ENCODE peak calls at places on chromosomes 5 and 9, in six cellular contexts. N is CD8-positive, alpha-beta T cell; U is T-cell; J is body of pancreas; R is choroid plexus epithelial cell; V is NCI-H510A treated with DMSO at 0.1 percent for 48 hours. K is an unnamed sample.

GRCh38 chr5:180803181-180804128 is 849 bp upstream of the MGAT1 start:
- DNase-seq in U (peak), V (no peak), N (peak), J (peak), R (peak), K (peak)

GRCh38 chr9:85949591-85950335 is 8.8 kb downstream of the NAA35 start:
- DNase-seq in R (peak), N (no peak), V (no peak), J (no peak), U (no peak), K (no peak)

GRCh38 chr5:172766287-172767104 is 4.5 kb downstream of the DUSP1 start:
- DNase-seq in R (peak), U (no peak), J (peak), V (peak), N (no peak), K (peak)

GRCh38 chr5:164578911-164579310 is 1073.5 kb downstream of the MAT2B start:
- DNase-seq in V (no peak), R (no peak), J (no peak), N (no peak), U (no peak), K (no peak)

GRCh38 chr9:111362526-111362925 is 32.5 kb upstream of the OR2K2 start:
- DNase-seq in N (no peak), V (no peak), R (no peak), J (no peak), U (no peak), K (no peak)

GRCh38 chr5:69492391-69493234 is at the start of gene OCLN:
- DNase-seq in U (no peak), R (no peak), V (peak), J (peak), N (no peak), K (peak)

GRCh38 chr9:132894343-132894742 is 15.6 kb downstream of the SPACA9 start:
- DNase-seq in R (no peak), U (no peak), J (no peak), V (no peak), N (no peak), K (peak)

GRCh38 chr5:76521240-76521758 is 101.9 kb downstream of the F2RL2 start:
- DNase-seq in U (no peak), N (no peak), V (no peak), R (peak), J (no peak), K (no peak)

GRCh38 chr5:14663734-14664269 is 716 bp upstream of the OTULIN start:
- DNase-seq in R (peak), V (peak), U (no peak), N (no peak), J (peak), K (peak)

GRCh38 chr5:137642091-137642490 is 93.8 kb downstream of the KLHL3 start:
- DNase-seq in U (no peak), R (no peak), V (no peak), J (no peak), N (no peak), K (no peak)

GRCh38 chr5:151448038-151448985 is 909 bp downstream of the SLC36A1 start:
- DNase-seq in J (peak), V (peak), N (peak), R (peak), U (no peak), K (peak)

GRCh38 chr5:98638701-98639100 is 134.8 kb upstream of the RGMB start:
- DNase-seq in U (no peak), J (peak), R (peak), V (no peak), N (no peak), K (no peak)

GRCh38 chr5:24642022-24642421 is 2.8 kb downstream of the CDH10 start:
- DNase-seq in J (peak), R (peak), N (no peak), V (peak), U (no peak), K (no peak)

GRCh38 chr5:139859013-139859412 is 63.4 kb downstream of the PSD2 start:
- DNase-seq in U (no peak), V (no peak), N (no peak), R (no peak), J (no peak), K (no peak)

GRCh38 chr5:147805030-147805454 is 22.5 kb upstream of the JAKMIP2 start:
- DNase-seq in U (peak), V (no peak), J (no peak), R (no peak), N (peak), K (no peak)

GRCh38 chr5:134536876-134537275 is 11.4 kb downstream of the JADE2 start:
- DNase-seq in R (no peak), J (no peak), V (no peak), N (no peak), U (no peak), K (no peak)

GRCh38 chr9:76610009-76610352 is 151.0 kb downstream of the GCNT1 start:
- DNase-seq in R (peak), V (no peak), J (peak), N (no peak), U (no peak), K (no peak)

GRCh38 chr9:96031366-96031824 is 155.9 kb downstream of the ERCC6L2 start:
- DNase-seq in J (peak), U (no peak), N (no peak), V (peak), R (no peak), K (no peak)

GRCh38 chr5:132475531-132475930 is 15.0 kb downstream of the IRF1 start:
- DNase-seq in N (no peak), J (no peak), R (no peak), U (no peak), V (no peak), K (no peak)

GRCh38 chr9:128027166-128027539 is 40.0 kb downstream of the NAIF1 start:
- DNase-seq in V (no peak), N (peak), U (peak), R (peak), J (no peak), K (no peak)

GRCh38 chr5:179836225-179837019 is 15.7 kb downstream of the SQSTM1 start:
- DNase-seq in V (no peak), J (no peak), R (peak), U (no peak), N (peak), K (no peak)

GRCh38 chr5:17218353-17219005 is 1.0 kb downstream of the BASP1 start:
- DNase-seq in N (no peak), U (no peak), J (peak), V (no peak), R (peak), K (peak)

GRCh38 chr5:147626494-147626893 is 116.6 kb upstream of the DPYSL3 start:
- DNase-seq in V (no peak), J (no peak), N (no peak), U (no peak), R (no peak), K (no peak)

GRCh38 chr5:108650997-108651396 is 96.7 kb upstream of the FER start:
- DNase-seq in U (no peak), N (no peak), J (no peak), R (peak), V (no peak), K (no peak)

GRCh38 chr5:147560982-147561381 is 51.1 kb upstream of the DPYSL3 start:
- DNase-seq in U (no peak), R (no peak), J (no peak), N (no peak), V (no peak), K (no peak)

GRCh38 chr5:127324756-127325155 is 34.2 kb downstream of the MEGF10 start:
- DNase-seq in J (no peak), V (no peak), R (no peak), N (no peak), U (no peak), K (no peak)

GRCh38 chr9:136114606-136115005 is 4.1 kb downstream of the TMEM250 start:
- DNase-seq in J (no peak), R (no peak), V (no peak), N (no peak), U (no peak), K (no peak)

GRCh38 chr5:170312666-170313065 is 15.1 kb upstream of the LCP2 start:
- DNase-seq in J (no peak), N (peak), U (peak), V (no peak), R (peak), K (no peak)

GRCh38 chr5:116476903-116477537 is 97.6 kb downstream of the SEMA6A start:
- DNase-seq in J (no peak), N (no peak), U (no peak), V (no peak), R (peak), K (no peak)

GRCh38 chr5:127925916-127926315 is 157.7 kb upstream of the SLC12A2 start:
- DNase-seq in U (no peak), V (no peak), N (no peak), J (peak), R (peak), K (peak)

GRCh38 chr9:107541523-107541922 is 52.0 kb upstream of the KLF4 start:
- DNase-seq in J (no peak), N (no peak), U (no peak), R (no peak), V (no peak), K (no peak)

GRCh38 chr5:169288066-169288753 is 12.7 kb downstream of the SLIT3 start:
- DNase-seq in J (no peak), V (no peak), N (no peak), U (no peak), R (no peak), K (no peak)

GRCh38 chr5:119168401-119168800 is 97.5 kb downstream of the DMXL1 start:
- DNase-seq in V (no peak), U (no peak), R (peak), N (no peak), J (no peak), K (no peak)

K was measured in left colon.